ENCODE peak calls at places on chromosome 19, in ten cellular contexts. V, X, Y, H, K, O, R, I, B and W are unnamed samples.
A peak's percentile ranks its signal among the peaks of the same experiment; 100 is the strongest.

GRCh38 chr19:12703056-12703455 is 6.6 kb upstream of the FBXW9 start:
- DNase-seq in B (no peak), H (peak; percentile 25), K (peak; percentile 31), R (no peak), V (no peak), Y (no peak), X (no peak), I (no peak), O (no peak), W (no peak)

GRCh38 chr19:9671654-9672053 is 3.2 kb downstream of the ZNF562 start:
- DNase-seq in O (no peak), R (no peak), H (no peak), Y (no peak), K (no peak), B (no peak), X (no peak), V (no peak), I (no peak), W (no peak)

GRCh38 chr19:49690656-49691242 is at the start of gene CPT1C:
- DNase-seq in X (no peak), Y (peak; percentile 90), I (peak; percentile 79), B (peak; percentile 83), R (peak; percentile 42), O (peak; percentile 78), V (no peak), K (peak; percentile 48), H (peak; percentile 75), W (peak; percentile 84)

GRCh38 chr19:18858906-18859646 is 27.3 kb downstream of the UPF1 start:
- DNase-seq in H (no peak), I (no peak), Y (no peak), V (no peak), K (no peak), B (no peak), O (peak; percentile 8), X (no peak), R (no peak), W (no peak)

GRCh38 chr19:54196514-54196913 is 4.1 kb upstream of the RPS9 start:
- DNase-seq in B (no peak), I (no peak), H (no peak), R (no peak), Y (peak; percentile 27), X (no peak), K (no peak), O (no peak), V (no peak), W (no peak)

GRCh38 chr19:409006-409514 is at the start of gene C2CD4C:
- DNase-seq in B (no peak), V (no peak), I (no peak), K (peak; percentile 35), R (no peak), Y (peak; percentile 77), O (no peak), H (no peak), X (no peak), W (no peak)

GRCh38 chr19:46580247-46580646 is 20.9 kb upstream of the CALM3 start:
- DNase-seq in Y (no peak), H (no peak), X (no peak), B (no peak), I (no peak), V (no peak), O (no peak), K (no peak), R (no peak), W (no peak)

GRCh38 chr19:5943623-5944022 is 29.6 kb downstream of the CAPS start:
- DNase-seq in Y (no peak), X (no peak), K (no peak), V (no peak), H (peak; percentile 52), B (no peak), O (no peak), I (no peak), R (no peak), W (no peak)

GRCh38 chr19:44814132-44814470 is 5.2 kb downstream of the BCAM start:
- DNase-seq in R (no peak), B (no peak), V (no peak), X (no peak), O (no peak), K (no peak), I (no peak), Y (no peak), H (no peak), W (no peak)

GRCh38 chr19:4707956-4708650 is 15.5 kb downstream of the DPP9 start:
- DNase-seq in H (peak; percentile 68), X (no peak), Y (no peak), V (no peak), B (no peak), R (no peak), I (peak; percentile 85), O (peak; percentile 66), K (no peak), W (no peak)

GRCh38 chr19:28234637-28235036 is 978.3 kb downstream of the UQCRFS1 start:
- DNase-seq in V (no peak), X (no peak), H (no peak), O (no peak), Y (no peak), B (no peak), K (no peak), R (no peak), I (no peak), W (no peak)

GRCh38 chr19:56671613-56671994 is at the start of gene ZNF835:
- DNase-seq in R (peak; percentile 80), I (peak; percentile 76), O (peak; percentile 96), V (peak; percentile 34), B (peak; percentile 93), H (peak; percentile 17), Y (peak; percentile 98), X (no peak), K (peak; percentile 82), W (peak; percentile 99)

GRCh38 chr19:15479391-15480345 is at the start of gene PGLYRP2:
- DNase-seq in K (peak; percentile 23), V (no peak), I (peak; percentile 64), R (no peak), O (no peak), B (peak; percentile 9), H (no peak), Y (peak; percentile 72), X (no peak), W (peak; percentile 58)

GRCh38 chr19:10086032-10086903 is at the start of gene SHFL:
- DNase-seq in R (peak; percentile 73), I (peak; percentile 85), Y (peak; percentile 91), H (peak; percentile 43), B (peak; percentile 51), X (peak; percentile 33), O (peak; percentile 70), V (peak; percentile 76), K (peak; percentile 84), W (peak; percentile 65)

GRCh38 chr19:56839665-56840451 is 668 bp downstream of the PEG3 start:
- DNase-seq in O (peak; percentile 93), R (no peak), K (no peak), X (no peak), V (no peak), B (peak; percentile 98), Y (peak; percentile 96), I (peak; percentile 61), H (no peak), W (peak; percentile 94)

GRCh38 chr19:49553451-49554271 is 25.9 kb downstream of the RCN3 start:
- DNase-seq in O (no peak), V (no peak), I (peak; percentile 77), X (no peak), Y (no peak), R (no peak), H (peak; percentile 70), B (no peak), K (peak; percentile 17), W (no peak)

GRCh38 chr19:3142292-3142670 is 6.4 kb downstream of the GNA15 start:
- DNase-seq in O (no peak), V (no peak), H (peak; percentile 73), I (no peak), X (peak; percentile 30), K (no peak), B (no peak), Y (no peak), R (peak; percentile 26), W (peak; percentile 51)

GRCh38 chr19:40304306-40304705 is 19.2 kb upstream of the AKT2 start:
- DNase-seq in O (no peak), B (no peak), K (no peak), R (no peak), V (no peak), H (no peak), I (no peak), Y (peak; percentile 50), X (no peak), W (no peak)